ENCODE peak calls at places on chromosomes 1 and 21, in nine cellular contexts. I, S, P, O, C, A, J, K and B are unnamed samples.

GRCh38 chr1:33635336-33636012 is 163.0 kb downstream of the ZSCAN20 start:
- DNase-seq in J (no peak), K (no peak), P (no peak), C (no peak), A (no peak), O (no peak), I (no peak), S (no peak), B (no peak)

GRCh38 chr1:227848430-227848932 is 33.0 kb downstream of the PRSS38 start:
- DNase-seq in P (no peak), A (no peak), J (no peak), S (no peak), O (no peak), I (no peak), C (no peak), K (no peak), B (no peak)

GRCh38 chr21:38984982-38985422 is 179.3 kb downstream of the ETS2 start:
- DNase-seq in O (no peak), A (no peak), K (no peak), C (peak; percentile 92), P (peak; percentile 49), J (no peak), S (no peak), I (no peak), B (no peak)

GRCh38 chr21:41610042-41610839 is 102.3 kb upstream of the TMPRSS2 start:
- DNase-seq in C (peak; percentile 94), K (peak; percentile 50), P (no peak), J (peak; percentile 83), I (peak; percentile 48), A (peak; percentile 45), O (peak; percentile 82), S (peak; percentile 83), B (no peak)

GRCh38 chr1:20322081-20322824 is 31.6 kb downstream of the VWA5B1 start:
- DNase-seq in K (no peak), P (no peak), S (no peak), A (peak; percentile 78), C (peak; percentile 36), J (no peak), I (no peak), O (no peak), B (no peak)

GRCh38 chr1:35573198-35573775 is at the start of gene TFAP2E:
- DNase-seq in J (peak; percentile 46), A (no peak), I (peak; percentile 38), S (peak; percentile 54), C (peak; percentile 99), P (no peak), K (no peak), O (peak; percentile 86), B (no peak)

GRCh38 chr1:236287757-236288619 is 6.2 kb upstream of the ERO1B start:
- DNase-seq in P (peak; percentile 56), C (no peak), J (peak; percentile 8), S (peak; percentile 18), I (no peak), K (no peak), O (no peak), A (no peak), B (no peak)

GRCh38 chr1:83815348-83815747 is 183.6 kb downstream of the TTLL7 start:
- DNase-seq in P (no peak), O (no peak), K (no peak), I (no peak), J (no peak), A (no peak), C (no peak), S (no peak), B (no peak)

GRCh38 chr1:151458936-151459330 is 361 bp downstream of the POGZ start:
- DNase-seq in K (peak; percentile 83), J (peak; percentile 69), I (peak; percentile 91), C (peak; percentile 92), A (peak; percentile 83), O (peak; percentile 76), S (peak; percentile 84), P (peak; percentile 66), B (peak; percentile 57)

DNA sequence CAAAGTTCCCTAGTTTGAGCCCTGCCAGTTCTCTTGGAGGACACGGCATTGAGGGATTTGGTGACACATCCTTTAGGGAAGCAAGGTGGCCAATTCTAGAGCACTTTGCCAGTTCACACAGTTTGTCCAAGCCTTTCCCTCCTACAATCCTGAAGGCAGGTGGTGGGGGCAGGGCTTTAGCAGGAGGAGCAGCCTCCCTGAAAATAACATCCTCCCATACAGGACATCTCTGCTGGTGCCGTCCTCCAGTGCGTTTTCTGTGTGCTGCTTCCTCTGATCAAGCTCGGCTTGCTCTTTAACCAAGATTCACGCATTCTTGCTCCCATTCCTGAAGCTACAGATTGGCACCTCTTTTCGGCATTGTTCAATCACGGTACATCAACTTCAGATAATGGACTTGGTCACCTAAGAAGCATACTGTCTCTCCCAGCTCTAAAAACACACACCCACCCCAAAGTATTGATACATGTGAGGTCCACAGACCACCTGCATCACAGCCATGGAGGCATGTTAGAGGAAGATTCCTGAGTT is 7.5 kb upstream of the DPT start:
- DNase-seq in S (no peak), K (no peak), A (no peak), I (no peak), P (no peak), C (no peak), O (no peak), J (no peak), B (no peak)
- H3K27ac ChIP-seq in S (no peak overlapping the region), K (no peak overlapping the region), A (no peak overlapping the region), I (no peak overlapping the region), P (no peak overlapping the region), C (no peak overlapping the region), O (no peak overlapping the region), J (no peak overlapping the region), B (no peak overlapping the region)

DNA sequence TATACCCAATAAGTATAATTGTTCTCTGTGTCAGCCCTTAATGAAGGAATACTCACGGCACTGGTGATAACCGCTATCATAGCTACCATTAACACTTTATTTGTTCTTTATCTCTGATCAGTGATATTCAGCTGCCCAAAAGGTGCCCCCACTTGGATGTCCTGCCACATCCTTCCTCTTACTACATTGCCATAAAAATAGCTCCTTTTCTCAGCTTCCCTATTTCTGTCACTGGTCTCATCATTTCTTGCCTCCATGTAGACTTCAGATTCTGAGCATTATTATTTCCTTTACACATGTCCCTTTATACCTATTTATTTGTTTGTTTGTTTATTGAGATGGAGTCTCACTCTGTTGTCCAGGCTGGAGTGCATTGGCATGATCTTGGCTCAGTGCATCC is 2.7 kb upstream of the RAB29 start:
- DNase-seq in C (no peak), A (no peak), O (no peak), K (no peak), I (no peak), S (no peak), J (no peak), P (no peak), B (no peak)
- H3K9me3 ChIP-seq in C (no peaks in the 10 kb centered on the region), A (peaks cover 6% of the 10 kb centered on the region), O (no peaks in the 10 kb centered on the region), K (no peaks in the 10 kb centered on the region), I (no peaks in the 10 kb centered on the region), S (no peaks in the 10 kb centered on the region), J (no peaks in the 10 kb centered on the region), P (no peaks in the 10 kb centered on the region), B (no peaks in the 10 kb centered on the region)

GRCh38 chr1:230287674-230288315 is 138.3 kb downstream of the PGBD5 start:
- DNase-seq in K (no peak), J (no peak), P (no peak), C (peak; percentile 75), S (no peak), A (no peak), I (no peak), O (peak; percentile 56), B (no peak)

GRCh38 chr1:230289350-230289644 is 136.8 kb downstream of the PGBD5 start:
- DNase-seq in C (peak; percentile 81), I (no peak), P (no peak), J (no peak), O (peak; percentile 30), S (no peak), A (no peak), K (no peak), B (no peak)

GRCh38 chr1:230291731-230292620 is 134.2 kb downstream of the PGBD5 start:
- DNase-seq in A (no peak), S (no peak), P (no peak), K (no peak), I (no peak), O (no peak), C (peak; percentile 56), J (no peak), B (no peak)

GRCh38 chr1:230288641-230289349 is 137.3 kb downstream of the PGBD5 start:
- DNase-seq in C (peak; percentile 68), P (no peak), K (no peak), A (no peak), S (no peak), O (peak; percentile 55), J (no peak), I (no peak), B (no peak)

GRCh38 chr1:230292739-230293720 is 133.1 kb downstream of the PGBD5 start:
- DNase-seq in P (no peak), O (no peak), I (no peak), S (no peak), K (no peak), C (peak; percentile 50), J (no peak), A (no peak), B (no peak)
- TF ChIP-seq CTCF in P (no peak), O (no peak), I (no peak), S (no peak), K (no peak), C (no peak), J (no peak), A (no peak), B (no peak)

GRCh38 chr1:48493970-48494769 is 22.2 kb upstream of the SPATA6 start:
- DNase-seq in S (no peak), J (peak; percentile 80), O (no peak), C (peak; percentile 88), P (no peak), I (no peak), K (no peak), A (no peak), B (no peak)
- H3K27ac ChIP-seq in S (no peak overlapping the region), J (no peak overlapping the region), O (no peak overlapping the region), C (peak overlapping the region; percentile 61), P (no peak overlapping the region), I (no peak overlapping the region), K (no peak overlapping the region), A (no peak overlapping the region), B (no peak overlapping the region)

GRCh38 chr1:238752332-238752731 is 634.0 kb upstream of the CHRM3 start:
- DNase-seq in J (no peak), O (no peak), S (no peak), P (no peak), I (no peak), A (no peak), C (no peak), K (no peak), B (no peak)

DNA sequence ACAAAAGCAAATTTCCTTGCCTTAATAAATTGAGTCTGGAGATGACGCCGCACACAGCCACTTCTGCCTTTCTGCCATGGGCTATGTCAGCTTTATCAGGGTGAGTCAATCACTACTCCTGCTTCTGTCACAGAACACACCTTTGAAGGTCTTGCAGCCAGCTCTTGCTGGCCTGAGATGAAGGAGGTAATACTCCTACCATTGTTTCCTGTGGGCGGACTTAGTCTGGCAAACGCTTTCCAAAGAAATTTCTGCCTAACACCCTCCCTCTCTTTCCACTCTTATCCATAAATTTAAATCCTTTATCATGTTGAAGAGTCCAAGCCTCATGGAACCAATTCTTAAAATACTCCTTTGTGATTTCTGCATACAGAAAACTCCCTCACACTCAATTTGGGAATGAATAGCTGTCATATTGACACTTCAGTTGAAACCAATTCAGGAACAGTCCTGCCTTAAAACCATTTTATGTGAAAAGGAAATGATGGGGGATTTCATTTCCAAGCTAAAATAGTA is 633.1 kb upstream of the CHRM3 start:
- DNase-seq in K (no peak), P (no peak), S (no peak), A (no peak), I (no peak), J (no peak), C (no peak), O (no peak), B (no peak)
- H3K9me3 ChIP-seq in K (no peaks in the 10 kb centered on the region), P (no peaks in the 10 kb centered on the region), S (no peaks in the 10 kb centered on the region), A (no peaks in the 10 kb centered on the region), I (no peaks in the 10 kb centered on the region), J (no peaks in the 10 kb centered on the region), C (no peaks in the 10 kb centered on the region), O (no peaks in the 10 kb centered on the region), B (no peaks in the 10 kb centered on the region)